ENCODE peak calls at places on chromosomes 6 and 20, in four cellular contexts. One of them, this sample, is unnamed.

GRCh38 chr6:11648436-11648775 is 110.9 kb downstream of the TMEM170B start:
- DNase-seq in NCI-H69: no peak
- DNase-seq in AG09319: no peak
- DNase-seq in AG09309: no peak
- DNase-seq in this sample: no peak

GRCh38 chr6:65126667-65127066 is 580.4 kb downstream of the EYS start:
- DNase-seq in NCI-H69: peak; percentile 71
- DNase-seq in AG09319: no peak
- DNase-seq in AG09309: no peak
- DNase-seq in this sample: no peak

GRCh38 chr6:114033606-114034005 is 62.7 kb upstream of the HDAC2 start:
- DNase-seq in NCI-H69: no peak
- DNase-seq in AG09319: no peak
- DNase-seq in AG09309: no peak
- DNase-seq in this sample: no peak

GRCh38 chr20:59010995-59011873 is 4.2 kb upstream of the CTSZ start:
- DNase-seq in NCI-H69: no peak
- DNase-seq in AG09319: peak; percentile 73
- DNase-seq in AG09309: peak; percentile 68
- DNase-seq in this sample: no peak

GRCh38 chr20:37243076-37243936 is 18.3 kb downstream of the GHRH start:
- DNase-seq in NCI-H69: peak; percentile 16
- DNase-seq in AG09319: no peak
- DNase-seq in AG09309: no peak
- DNase-seq in this sample: no peak

GRCh38 chr6:45816674-45817297 is 198.9 kb downstream of the CLIC5 start:
- DNase-seq in NCI-H69: no peak
- DNase-seq in AG09319: no peak
- DNase-seq in AG09309: peak; percentile 61
- DNase-seq in this sample: no peak

GRCh38 chr6:33700391-33701050 is 11.0 kb downstream of the UQCC2 start:
- DNase-seq in NCI-H69: peak; percentile 76
- DNase-seq in AG09319: no peak
- DNase-seq in AG09309: no peak
- DNase-seq in this sample: peak; percentile 71

GRCh38 chr6:156451088-156451487 is 326.1 kb upstream of the ARID1B start:
- DNase-seq in NCI-H69: no peak
- DNase-seq in AG09319: no peak
- DNase-seq in AG09309: no peak
- DNase-seq in this sample: no peak

GRCh38 chr20:47063407-47063806 is 168.8 kb downstream of the EYA2 start:
- DNase-seq in NCI-H69: peak; percentile 89
- DNase-seq in AG09319: no peak
- DNase-seq in AG09309: no peak
- DNase-seq in this sample: no peak

GRCh38 chr6:75290558-75290957 is 6.0 kb upstream of the TMEM30A start:
- DNase-seq in NCI-H69: no peak
- DNase-seq in AG09319: no peak
- DNase-seq in AG09309: no peak
- DNase-seq in this sample: no peak

GRCh38 chr20:50694379-50695143 is 3.2 kb upstream of the RIPOR3 start:
- DNase-seq in NCI-H69: no peak
- DNase-seq in AG09319: no peak
- DNase-seq in AG09309: no peak
- DNase-seq in this sample: no peak

GRCh38 chr20:38790210-38791053 is 15.1 kb upstream of the PPP1R16B start:
- DNase-seq in NCI-H69: no peak
- DNase-seq in AG09319: no peak
- DNase-seq in AG09309: no peak
- DNase-seq in this sample: no peak

GRCh38 chr6:111184827-111185567 is 97.7 kb downstream of the SLC16A10 start:
- DNase-seq in NCI-H69: no peak
- DNase-seq in AG09319: no peak
- DNase-seq in AG09309: no peak
- DNase-seq in this sample: no peak

GRCh38 chr6:151027295-151027747 is 161.8 kb downstream of the MTHFD1L start:
- DNase-seq in NCI-H69: peak; percentile 48
- DNase-seq in AG09319: no peak
- DNase-seq in AG09309: no peak
- DNase-seq in this sample: no peak

GRCh38 chr20:63293866-63294535 is 1.0 kb downstream of the COL20A1 start:
- DNase-seq in NCI-H69: no peak
- DNase-seq in AG09319: no peak
- DNase-seq in AG09309: no peak
- DNase-seq in this sample: no peak

GRCh38 chr6:20811112-20811746 is 277.0 kb downstream of the CDKAL1 start:
- DNase-seq in NCI-H69: peak; percentile 94
- DNase-seq in AG09319: peak; percentile 80
- DNase-seq in AG09309: peak; percentile 84
- DNase-seq in this sample: no peak

GRCh38 chr6:3228046-3228671 is 706 bp upstream of the TUBB2B start:
- DNase-seq in NCI-H69: peak; percentile 97
- DNase-seq in AG09319: no peak
- DNase-seq in AG09309: no peak
- DNase-seq in this sample: peak; percentile 31

GRCh38 chr6:133286765-133287164 is 45.6 kb downstream of the EYA4 start:
- DNase-seq in NCI-H69: no peak
- DNase-seq in AG09319: no peak
- DNase-seq in AG09309: no peak
- DNase-seq in this sample: peak; percentile 37

GRCh38 chr20:38523697-38524096 is 51.1 kb downstream of the RALGAPB start:
- DNase-seq in NCI-H69: no peak
- DNase-seq in AG09319: no peak
- DNase-seq in AG09309: peak; percentile 8
- DNase-seq in this sample: no peak

GRCh38 chr6:4885534-4885933 is 109.3 kb downstream of the CDYL start:
- DNase-seq in NCI-H69: no peak
- DNase-seq in AG09319: no peak
- DNase-seq in AG09309: no peak
- DNase-seq in this sample: no peak

GRCh38 chr20:46708172-46708860 is 1.1 kb upstream of the SLC2A10 start:
- DNase-seq in NCI-H69: peak; percentile 38
- DNase-seq in AG09319: no peak
- DNase-seq in AG09309: no peak
- DNase-seq in this sample: no peak

GRCh38 chr20:57882451-57883161 is 172.8 kb upstream of the PMEPA1 start:
- DNase-seq in NCI-H69: no peak
- DNase-seq in AG09319: no peak
- DNase-seq in AG09309: peak; percentile 14
- DNase-seq in this sample: no peak

GRCh38 chr6:144989319-144990099 is 704.4 kb downstream of the UTRN start:
- DNase-seq in NCI-H69: no peak
- DNase-seq in AG09319: no peak
- DNase-seq in AG09309: no peak
- DNase-seq in this sample: no peak

GRCh38 chr20:58246346-58246745 is 17.9 kb upstream of the ANKRD60 start:
- DNase-seq in NCI-H69: peak; percentile 12
- DNase-seq in AG09319: no peak
- DNase-seq in AG09309: no peak
- DNase-seq in this sample: no peak

GRCh38 chr20:39878809-39879208 is 810.2 kb downstream of the MAFB start:
- DNase-seq in NCI-H69: no peak
- DNase-seq in AG09319: no peak
- DNase-seq in AG09309: no peak
- DNase-seq in this sample: no peak

GRCh38 chr6:152301021-152301805 is 335.9 kb downstream of the SYNE1 start:
- DNase-seq in NCI-H69: no peak
- DNase-seq in AG09319: peak; percentile 34
- DNase-seq in AG09309: no peak
- DNase-seq in this sample: no peak

GRCh38 chr6:35713006-35713405 is 23.8 kb upstream of the ARMC12 start:
- DNase-seq in NCI-H69: no peak
- DNase-seq in AG09319: no peak
- DNase-seq in AG09309: no peak
- DNase-seq in this sample: no peak

GRCh38 chr20:23436681-23437080 is 2.8 kb upstream of the CSTL1 start:
- DNase-seq in NCI-H69: no peak
- DNase-seq in AG09319: no peak
- DNase-seq in AG09309: no peak
- DNase-seq in this sample: no peak

GRCh38 chr6:143397229-143398222 is 53.0 kb downstream of the ADAT2 start:
- DNase-seq in NCI-H69: peak; percentile 74
- DNase-seq in AG09319: peak; percentile 23
- DNase-seq in AG09309: peak; percentile 55
- DNase-seq in this sample: no peak

This sample was measured in MM.1S.